ENCODE peak calls at places on chromosomes 11 and 22, in four cellular contexts. S is heart right ventricle, N is psoas muscle, E is HL-60. X is an unnamed sample.

GRCh38 chr11:105740164-105740903 is 130.5 kb downstream of the GRIA4 start:
- DNase-seq in S (no peak), N (no peak), E (no peak), X (no peak)

GRCh38 chr22:47623740-47624103 is 861.3 kb downstream of the TBC1D22A start:
- DNase-seq in S (no peak), N (no peak), E (no peak), X (no peak)

GRCh38 chr11:35144103-35144741 is 5.3 kb downstream of the CD44 start:
- DNase-seq in S (no peak), N (no peak), E (peak; percentile 92), X (no peak)

GRCh38 chr22:22929381-22930221 is 42.0 kb downstream of the IGLL5 start:
- DNase-seq in S (no peak), N (no peak), E (no peak), X (no peak)

GRCh38 chr11:2890466-2891241 is 5.1 kb upstream of the CDKN1C start:
- DNase-seq in S (peak; percentile 75), N (no peak), E (no peak), X (no peak)

GRCh38 chr11:102111011-102111786 is 952 bp downstream of the YAP1 start:
- DNase-seq in S (peak; percentile 76), N (peak; percentile 85), E (no peak), X (no peak)

GRCh38 chr22:21961127-21961867 is 8.6 kb upstream of the PPM1F start:
- DNase-seq in S (no peak), N (no peak), E (no peak), X (no peak)

GRCh38 chr11:118608268-118609214 is 1.1 kb downstream of the PHLDB1 start:
- DNase-seq in S (peak; percentile 81), N (peak; percentile 87), E (peak; percentile 56), X (no peak)

GRCh38 chr11:67398661-67399563 is 2.7 kb downstream of the PPP1CA start:
- DNase-seq in S (no peak), N (no peak), E (no peak), X (no peak)

DNA sequence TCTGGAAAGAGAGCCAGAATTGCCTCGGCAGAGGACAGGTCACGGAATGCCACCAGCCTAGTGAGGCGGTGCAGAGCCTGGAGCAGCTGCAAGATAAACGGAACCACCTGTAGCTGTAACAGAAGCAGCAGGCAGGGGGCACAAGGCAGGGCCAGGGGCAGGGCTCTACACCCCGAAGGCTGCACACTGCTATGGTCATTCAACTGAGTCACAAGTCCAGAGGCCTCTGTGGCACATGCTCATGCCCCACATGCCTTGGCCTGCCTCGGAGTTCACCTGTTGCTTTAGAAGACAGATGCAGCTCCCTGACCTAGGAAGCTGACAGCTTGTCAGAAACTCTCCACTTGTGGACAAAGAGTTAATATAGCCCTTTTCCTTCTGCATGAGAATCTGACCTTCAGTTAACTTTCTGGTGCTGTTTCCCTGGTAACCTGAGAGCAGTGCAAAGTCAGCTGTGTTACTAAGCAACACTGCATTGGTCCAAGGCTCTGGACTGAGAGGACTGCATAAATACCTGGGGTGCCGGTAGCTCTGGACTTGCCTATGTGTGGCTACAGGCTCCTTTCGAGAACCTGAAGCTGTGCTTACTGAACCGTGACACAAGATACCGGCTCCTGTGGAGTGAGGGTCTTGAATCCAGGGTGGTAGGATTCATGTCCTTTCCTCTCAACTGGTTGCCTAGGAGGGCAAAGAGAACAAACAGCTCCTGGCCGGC is 10.5 kb downstream of the COMMD9 start:
- DNase-seq in S (no peak), N (no peak), E (no peak), X (no peak)
- TF ChIP-seq CTCF in S (no peak), N (no peak), E (no peak), X (no peak)

GRCh38 chr22:41431656-41432055 is 14.9 kb downstream of the TOB2 start:
- DNase-seq in S (no peak), N (no peak), E (no peak), X (no peak)

GRCh38 chr22:41435560-41435959 is 11.0 kb downstream of the TOB2 start:
- DNase-seq in S (no peak), N (no peak), E (no peak), X (no peak)

GRCh38 chr22:41437198-41437597 is 9.4 kb downstream of the TOB2 start:
- DNase-seq in S (no peak), N (no peak), E (no peak), X (no peak)

GRCh38 chr22:41442240-41442792 is 4.3 kb downstream of the TOB2 start:
- DNase-seq in S (no peak), N (no peak), E (no peak), X (no peak)

DNA sequence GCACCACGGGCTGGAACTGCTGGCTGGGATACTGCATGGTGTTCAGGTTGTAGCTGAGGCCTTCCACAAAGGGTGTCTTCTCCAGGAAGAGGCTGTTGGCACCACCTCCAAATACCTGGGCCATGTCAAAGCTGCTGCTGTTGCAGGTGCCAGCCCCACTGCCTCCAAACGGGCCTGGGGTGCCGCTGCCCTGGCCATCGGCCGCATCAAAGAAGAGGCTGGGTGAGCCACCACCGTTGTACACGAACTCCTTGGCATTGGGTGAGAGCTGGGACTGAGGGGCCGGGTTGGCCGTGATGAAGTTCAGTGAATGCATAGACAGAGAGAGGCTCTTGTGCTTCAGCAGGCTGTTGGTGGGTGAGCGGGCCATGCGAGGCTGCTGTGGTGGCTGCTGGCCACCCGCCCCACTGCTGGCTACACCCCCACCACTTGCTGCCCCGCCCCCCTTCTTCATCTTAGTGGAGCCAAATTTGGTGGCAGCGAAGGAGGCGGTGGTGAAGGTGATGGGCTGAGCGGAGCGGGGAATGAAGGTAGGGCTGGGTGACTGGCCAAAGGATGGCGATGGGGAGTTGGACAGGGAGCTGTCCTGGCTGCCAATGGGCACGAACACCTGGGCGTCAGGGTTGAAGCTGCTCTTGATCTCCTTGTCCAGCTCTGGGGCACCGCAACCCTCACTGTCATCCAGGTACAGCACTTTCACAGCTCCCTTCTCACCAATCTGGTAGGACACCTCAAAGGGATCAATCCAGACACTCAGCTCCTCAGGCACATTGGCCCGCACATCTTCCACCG is 10.1 kb downstream of the TOB2 start:
- DNase-seq in S (no peak), N (no peak), E (no peak), X (no peak)
- H3K27ac ChIP-seq in S (no peak overlapping the region), N (peak overlapping the region; percentile 71), E (no peak overlapping the region), X (peak overlapping the region; percentile 34)

GRCh38 chr22:49589811-49590210 is 237.9 kb downstream of the BRD1 start:
- DNase-seq in S (no peak), N (no peak), E (no peak), X (no peak)
- H3K4me3 ChIP-seq in S (no peak overlapping the region), N (no peak overlapping the region), E (no peak overlapping the region), X (no peak overlapping the region)

DNA sequence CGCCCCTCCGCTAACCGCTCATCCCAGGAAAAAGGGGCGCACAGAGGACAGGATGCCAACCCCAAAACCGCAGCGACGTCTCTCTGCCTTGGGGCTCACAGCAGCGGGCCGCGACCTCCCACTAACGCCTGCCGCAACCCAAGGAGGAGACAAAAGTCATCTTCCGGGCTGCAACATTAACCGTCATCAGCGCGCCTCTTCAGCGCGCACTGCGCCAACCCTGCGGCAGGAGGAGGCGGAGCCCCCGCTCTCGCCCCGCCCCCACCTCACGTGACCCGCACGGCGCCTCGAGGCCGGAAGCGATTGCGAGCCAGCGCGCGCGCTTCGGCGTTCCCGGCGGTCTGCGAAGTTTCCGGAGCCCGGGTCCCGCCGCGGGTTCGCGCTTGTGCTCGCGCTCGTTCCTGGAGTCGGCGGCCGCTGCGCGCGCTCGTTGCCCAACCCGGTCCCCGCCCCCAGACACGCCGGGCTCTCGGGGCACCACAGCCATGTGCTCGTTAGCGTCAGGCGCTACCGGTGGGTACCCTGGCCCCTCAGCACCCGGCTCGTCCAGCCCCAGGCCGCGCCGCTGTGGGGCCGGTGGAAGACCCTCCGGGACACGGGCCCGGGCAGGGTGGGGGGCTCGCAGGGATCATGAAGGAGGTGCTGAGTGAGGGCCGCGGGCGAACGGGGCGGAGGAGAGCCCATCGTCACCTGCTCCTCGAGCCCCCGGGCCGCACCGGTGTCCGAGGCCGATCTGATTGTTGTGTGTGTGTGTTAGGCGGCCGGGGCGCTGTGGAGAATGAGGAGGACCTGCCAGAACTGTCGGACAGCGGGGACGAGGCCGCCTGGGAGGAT is at the start of gene PRMT3:
- DNase-seq in S (peak; percentile 97), N (peak; percentile 98), E (peak; percentile 88), X (peak; percentile 66)
- TF ChIP-seq CTCF in S (peak; percentile 55), N (no peak), E (no peak), X (no peak)